ENCODE peak calls at places on chromosomes 4 and X, in seven cellular contexts. R is Karpas-422, Y is transverse colon, A is endodermal cell, L is mammary epithelial cell, P is Panc1, D is heart left ventricle. U is an unnamed sample.

GRCh38 chr4:77248805-77249204 is 91.8 kb downstream of the CCNG2 start:
- DNase-seq in A (no peak), R (no peak), P (no peak), D (no peak), Y (no peak), L (no peak), U (no peak)

GRCh38 chr4:37928896-37929537 is 31.2 kb upstream of the PTTG2 start:
- DNase-seq in R (no peak), P (no peak), A (no peak), L (no peak), Y (no peak), D (no peak), U (no peak)

GRCh38 chr4:1246901-1247810 is 1.8 kb downstream of the CTBP1 start:
- DNase-seq in L (peak; percentile 8), R (peak; percentile 62), A (peak; percentile 58), P (no peak), Y (peak; percentile 26), D (peak; percentile 21), U (no peak)

GRCh38 chr4:3736290-3736689 is 29.9 kb upstream of the ADRA2C start:
- DNase-seq in A (no peak), L (no peak), D (no peak), R (no peak), Y (no peak), P (no peak), U (no peak)

GRCh38 chrX:47361538-47362511 is 8.6 kb upstream of the ZNF157 start:
- DNase-seq in Y (peak; percentile 69), A (peak; percentile 93), P (no peak), L (peak; percentile 86), R (peak; percentile 95), D (peak; percentile 81), U (peak; percentile 6)

GRCh38 chrX:110836982-110837381 is 41.4 kb upstream of the CHRDL1 start:
- DNase-seq in D (no peak), P (no peak), L (no peak), Y (no peak), A (peak; percentile 79), R (peak; percentile 45), U (no peak)

GRCh38 chrX:72465882-72466281 is 106.8 kb downstream of the HDAC8 start:
- DNase-seq in P (no peak), Y (no peak), A (no peak), R (no peak), D (no peak), L (no peak), U (no peak)

GRCh38 chrX:103488332-103488731 is 31.0 kb downstream of the RAB40A start:
- DNase-seq in R (peak; percentile 48), Y (no peak), P (no peak), A (no peak), D (no peak), L (no peak), U (no peak)

DNA sequence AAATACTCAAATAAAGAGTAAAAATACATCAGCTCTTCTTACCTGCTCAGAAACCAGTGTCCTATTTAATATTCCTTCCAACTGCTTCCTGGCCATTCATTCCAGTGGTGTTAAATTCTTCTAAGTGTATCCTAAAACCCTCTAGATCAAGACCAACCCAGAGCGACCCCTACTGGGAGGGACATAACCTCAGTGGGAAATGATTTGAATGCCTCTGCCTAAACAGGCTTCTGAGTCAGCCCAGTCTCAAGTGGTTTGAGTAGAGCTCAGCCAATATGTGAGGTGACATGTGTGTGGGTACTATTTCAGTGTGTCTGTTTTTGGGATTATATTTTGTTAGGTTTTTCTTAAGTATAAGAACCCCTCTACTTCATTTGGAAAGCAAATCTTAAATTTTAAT is 133.6 kb upstream of the ARHGEF9 start:
- DNase-seq in R (peak; percentile 58), P (no peak), D (no peak), Y (no peak), A (peak; percentile 55), L (peak; percentile 28), U (no peak)
- H3K9me3 ChIP-seq in R (peaks cover 3% of the 10 kb centered on the region), P (no peaks in the 10 kb centered on the region), D (peaks cover 17% of the 10 kb centered on the region), Y (no peaks in the 10 kb centered on the region), A (peaks cover 15% of the 10 kb centered on the region), L (peaks cover 15% of the 10 kb centered on the region), U (no peaks in the 10 kb centered on the region)

GRCh38 chrX:48957477-48957826 is at the start of gene OTUD5:
- DNase-seq in D (peak; percentile 63), P (no peak), A (no peak), Y (no peak), L (no peak), R (peak; percentile 89), U (peak; percentile 62)
- H3K9me3 ChIP-seq in D (no peaks in the 10 kb centered on the region), P (no peaks in the 10 kb centered on the region), A (no peaks in the 10 kb centered on the region), Y (no peaks in the 10 kb centered on the region), L (no peaks in the 10 kb centered on the region), R (no peaks in the 10 kb centered on the region), U (no peaks in the 10 kb centered on the region)

GRCh38 chrX:793216-793770 is 162.7 kb downstream of the SHOX start:
- DNase-seq in R (no peak), A (peak; percentile 50), Y (no peak), P (no peak), L (no peak), D (no peak), U (no peak)

GRCh38 chrX:790031-790430 is 159.4 kb downstream of the SHOX start:
- DNase-seq in P (no peak), A (peak; percentile 67), D (no peak), R (no peak), L (no peak), Y (no peak), U (no peak)

GRCh38 chrX:790780-791360 is 160.3 kb downstream of the SHOX start:
- DNase-seq in L (no peak), A (peak; percentile 70), D (no peak), R (no peak), Y (no peak), P (no peak), U (no peak)

GRCh38 chrX:791479-792034 is 161.0 kb downstream of the SHOX start:
- DNase-seq in Y (no peak), A (peak; percentile 85), R (no peak), D (no peak), L (no peak), P (no peak), U (no peak)

GRCh38 chrX:794311-794710 is 163.7 kb downstream of the SHOX start:
- DNase-seq in A (peak; percentile 41), R (no peak), Y (no peak), L (no peak), D (no peak), P (no peak), U (no peak)
- H3K9me3 ChIP-seq in A (no peaks in the 10 kb centered on the region), R (no peaks in the 10 kb centered on the region), Y (no peaks in the 10 kb centered on the region), L (peaks cover 16% of the 10 kb centered on the region), D (no peaks in the 10 kb centered on the region), P (no peaks in the 10 kb centered on the region), U (no peaks in the 10 kb centered on the region)

DNA sequence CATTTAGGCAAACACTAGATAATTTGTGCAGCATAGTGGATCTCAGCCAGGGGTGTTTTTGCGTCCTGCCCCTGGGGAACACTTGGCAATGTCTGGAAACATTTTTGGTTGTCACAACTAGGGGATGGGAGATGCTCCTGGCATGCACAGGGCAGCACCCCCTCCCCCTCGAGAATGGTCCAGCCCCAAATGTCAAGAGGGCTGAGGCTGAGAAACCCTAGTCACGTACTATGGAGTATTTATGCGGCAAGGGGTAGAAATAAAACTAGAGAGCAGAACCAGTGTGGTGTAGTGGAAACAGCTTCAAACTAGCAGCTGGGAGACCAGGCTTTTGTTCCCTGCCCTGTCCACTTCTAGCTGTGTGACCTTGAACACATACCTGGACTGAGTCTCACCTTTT is 38.2 kb upstream of the CLCN4 start:
- DNase-seq in A (no peak), L (no peak), R (no peak), D (no peak), Y (no peak), P (no peak), U (no peak)
- H3K9me3 ChIP-seq in A (peaks cover 41% of the 10 kb centered on the region), L (peaks cover 43% of the 10 kb centered on the region), R (peaks cover 17% of the 10 kb centered on the region), D (no peaks in the 10 kb centered on the region), Y (no peaks in the 10 kb centered on the region), P (peaks cover 11% of the 10 kb centered on the region), U (no peaks in the 10 kb centered on the region)

GRCh38 chr4:167509551-167509950 is 275.3 kb upstream of the SPOCK3 start:
- DNase-seq in Y (no peak), P (no peak), R (no peak), L (peak; percentile 75), D (no peak), A (no peak), U (no peak)
- H3K9me3 ChIP-seq in Y (no peaks in the 10 kb centered on the region), P (no peaks in the 10 kb centered on the region), R (no peaks in the 10 kb centered on the region), L (no peaks in the 10 kb centered on the region), D (no peaks in the 10 kb centered on the region), A (no peaks in the 10 kb centered on the region), U (no peaks in the 10 kb centered on the region)

DNA sequence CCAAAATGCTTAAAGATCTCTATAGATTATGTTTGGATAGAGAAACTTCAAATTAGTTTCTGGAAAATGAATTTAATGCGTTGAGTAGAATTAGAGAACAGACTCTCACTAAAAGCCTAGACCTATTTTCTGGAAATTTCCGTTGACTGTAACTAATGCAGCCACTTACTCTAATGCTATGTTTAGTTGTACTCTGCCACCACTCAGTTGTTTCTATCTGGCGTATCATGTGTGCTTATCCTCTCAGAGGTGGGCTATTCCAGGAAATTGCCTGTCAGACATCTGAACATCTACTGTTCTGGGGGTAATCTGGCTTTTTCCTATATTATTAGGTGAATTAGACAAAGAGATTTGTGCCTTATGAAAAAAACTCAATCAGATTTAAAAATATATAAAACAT is 347.1 kb upstream of the FSTL5 start:
- DNase-seq in D (no peak), A (no peak), L (no peak), Y (no peak), P (no peak), R (no peak), U (no peak)
- H3K9me3 ChIP-seq in D (no peaks in the 10 kb centered on the region), A (no peaks in the 10 kb centered on the region), L (no peaks in the 10 kb centered on the region), Y (no peaks in the 10 kb centered on the region), P (no peaks in the 10 kb centered on the region), R (no peaks in the 10 kb centered on the region), U (no peaks in the 10 kb centered on the region)

DNA sequence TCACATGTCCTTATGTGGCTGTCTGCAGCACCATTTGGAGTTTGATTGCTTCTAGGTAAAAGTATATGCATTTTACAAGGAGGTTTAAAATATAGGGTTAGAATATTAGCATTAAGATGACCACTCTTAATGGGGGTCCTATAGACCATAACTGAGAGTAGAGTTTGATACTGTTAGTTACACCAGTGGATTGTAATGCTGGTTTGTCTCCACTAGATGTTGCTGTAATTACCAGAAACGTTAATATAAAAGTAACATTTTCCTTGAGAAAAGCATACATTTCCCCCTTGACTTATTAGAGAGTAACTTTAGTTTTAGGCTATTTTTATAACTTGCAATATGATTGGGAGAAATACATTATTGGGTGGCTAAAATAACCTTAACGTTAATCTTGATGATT is 93.0 kb downstream of the ZXDA start:
- DNase-seq in Y (no peak), R (peak; percentile 58), A (no peak), P (no peak), L (no peak), D (no peak), U (no peak)
- H3K9me3 ChIP-seq in Y (no peaks in the 10 kb centered on the region), R (no peaks in the 10 kb centered on the region), A (peaks cover 6% of the 10 kb centered on the region), P (no peaks in the 10 kb centered on the region), L (no peaks in the 10 kb centered on the region), D (no peaks in the 10 kb centered on the region), U (no peaks in the 10 kb centered on the region)

GRCh38 chr4:102312447-102312846 is 32.8 kb downstream of the SLC39A8 start:
- DNase-seq in Y (no peak), R (no peak), P (no peak), A (no peak), L (no peak), D (no peak), U (no peak)

GRCh38 chr4:102311912-102312311 is 33.4 kb downstream of the SLC39A8 start:
- DNase-seq in A (no peak), R (no peak), P (no peak), Y (no peak), D (no peak), L (no peak), U (no peak)

GRCh38 chr4:102302762-102303161 is 42.5 kb downstream of the SLC39A8 start:
- DNase-seq in L (no peak), R (no peak), Y (no peak), D (no peak), P (no peak), A (no peak), U (no peak)

GRCh38 chr4:102311407-102311806 is 33.9 kb downstream of the SLC39A8 start:
- DNase-seq in L (no peak), P (no peak), D (no peak), Y (no peak), A (no peak), R (no peak), U (no peak)

GRCh38 chr4:102308032-102308799 is 37.1 kb downstream of the SLC39A8 start:
- DNase-seq in R (peak; percentile 88), D (no peak), A (no peak), L (peak; percentile 12), Y (no peak), P (no peak), U (no peak)
- H3K9me3 ChIP-seq in R (no peaks in the 10 kb centered on the region), D (no peaks in the 10 kb centered on the region), A (no peaks in the 10 kb centered on the region), L (no peaks in the 10 kb centered on the region), Y (no peaks in the 10 kb centered on the region), P (no peaks in the 10 kb centered on the region), U (no peaks in the 10 kb centered on the region)

U was measured in T-helper 17 cell.